ENCODE peak calls at places on chromosome 5, in four cellular contexts. H, A, Q and J are unnamed samples.

GRCh38 chr5:112385566-112385965 is 33.5 kb downstream of the EPB41L4A start:
- DNase-seq in H (no peak), A (no peak), Q (no peak), J (no peak)

GRCh38 chr5:108818613-108819272 is 71.0 kb downstream of the FER start:
- DNase-seq in H (no peak), A (no peak), Q (no peak), J (no peak)

GRCh38 chr5:126692971-126693370 is 84.0 kb upstream of the LMNB1 start:
- DNase-seq in H (no peak), A (no peak), Q (no peak), J (no peak)

GRCh38 chr5:53994148-53994547 is 316.2 kb downstream of the ARL15 start:
- DNase-seq in H (no peak), A (no peak), Q (peak), J (no peak)

GRCh38 chr5:57684299-57684702 is 201.7 kb upstream of the ACTBL2 start:
- DNase-seq in H (no peak), A (no peak), Q (no peak), J (no peak)

GRCh38 chr5:149422429-149423286 is 43.6 kb upstream of the IL17B start:
- DNase-seq in H (no peak), A (no peak), Q (no peak), J (peak)

GRCh38 chr5:14326035-14326909 is 183.1 kb downstream of the TRIO start:
- DNase-seq in H (no peak), A (no peak), Q (no peak), J (peak)

GRCh38 chr5:10789021-10789420 is 28.0 kb upstream of the DAP start:
- DNase-seq in H (no peak), A (no peak), Q (no peak), J (no peak)

GRCh38 chr5:125914471-125914870 is 508.7 kb upstream of the GRAMD2B start:
- DNase-seq in H (no peak), A (no peak), Q (no peak), J (no peak)

GRCh38 chr5:20359377-20359776 is 371.4 kb upstream of the CDH18 start:
- DNase-seq in H (no peak), A (no peak), Q (no peak), J (no peak)

GRCh38 chr5:124301850-124302249 is 444.6 kb downstream of the ZNF608 start:
- DNase-seq in H (no peak), A (no peak), Q (no peak), J (no peak)

GRCh38 chr5:54673523-54674225 is 156.1 kb downstream of the SNX18 start:
- DNase-seq in H (peak), A (peak), Q (no peak), J (no peak)

GRCh38 chr5:151572657-151573368 is 18.3 kb downstream of the FAT2 start:
- DNase-seq in H (no peak), A (no peak), Q (no peak), J (no peak)

GRCh38 chr5:131661931-131662330 is 26.9 kb upstream of the RAPGEF6 start:
- DNase-seq in H (no peak), A (no peak), Q (peak), J (no peak)

GRCh38 chr5:116436674-116437350 is 137.8 kb downstream of the SEMA6A start:
- DNase-seq in H (no peak), A (no peak), Q (no peak), J (no peak)

GRCh38 chr5:88269222-88269771 is 652 bp upstream of the TMEM161B start:
- DNase-seq in H (no peak), A (no peak), Q (no peak), J (peak)

GRCh38 chr5:130400091-130400490 is 495.8 kb downstream of the CHSY3 start:
- DNase-seq in H (no peak), A (no peak), Q (peak), J (no peak)

GRCh38 chr5:177510567-177511053 is 984 bp upstream of the DOK3 start:
- DNase-seq in H (no peak), A (no peak), Q (no peak), J (no peak)

GRCh38 chr5:134138416-134139376 is 24.2 kb downstream of the TCF7 start:
- DNase-seq in H (no peak), A (peak), Q (no peak), J (no peak)

GRCh38 chr5:55421074-55421529 is 113.3 kb downstream of the MTREX start:
- DNase-seq in H (no peak), A (peak), Q (no peak), J (no peak)

GRCh38 chr5:113119271-113119924 is 142.8 kb downstream of the DCP2 start:
- DNase-seq in H (no peak), A (no peak), Q (no peak), J (no peak)

GRCh38 chr5:55599148-55600050 is 64.6 kb upstream of the PLPP1 start:
- DNase-seq in H (no peak), A (no peak), Q (no peak), J (no peak)

GRCh38 chr5:59317023-59317771 is 576.3 kb downstream of the PDE4D start:
- DNase-seq in H (no peak), A (no peak), Q (no peak), J (peak)

GRCh38 chr5:41968153-41968723 is 43.2 kb downstream of the FBXO4 start:
- DNase-seq in H (no peak), A (no peak), Q (no peak), J (peak)

GRCh38 chr5:42634575-42634974 is 122.0 kb upstream of the CCDC152 start:
- DNase-seq in H (no peak), A (no peak), Q (no peak), J (no peak)

GRCh38 chr5:52269395-52269794 is 518.3 kb upstream of the ITGA1 start:
- DNase-seq in H (no peak), A (no peak), Q (no peak), J (peak)

GRCh38 chr5:14109041-14109747 is 33.9 kb upstream of the TRIO start:
- DNase-seq in H (peak), A (peak), Q (peak), J (no peak)

GRCh38 chr5:147508711-147509040 is 1.2 kb downstream of the DPYSL3 start:
- DNase-seq in H (no peak), A (no peak), Q (no peak), J (no peak)

GRCh38 chr5:14721990-14722656 is 57.6 kb downstream of the OTULIN start:
- DNase-seq in H (no peak), A (no peak), Q (no peak), J (no peak)